ENCODE peak calls at places on chromosome 22, in eight cellular contexts. U is GM23248; E is left ventricle myocardium inferior; A is naive thymus-derived CD4-positive, alpha-beta T cell; L is breast epithelium; O is A549; K is aorta; D is effector memory CD4-positive, alpha-beta T cell. Q is an unnamed sample.
A peak's percentile ranks its signal among the peaks of the same experiment; 100 is the strongest.

GRCh38 chr22:48885919-48886305 is 941.8 kb downstream of the BRD1 start:
- DNase-seq in U (no peak), E (peak; percentile 3), A (no peak), L (no peak), O (no peak), K (peak; percentile 59), D (no peak), Q (no peak)

GRCh38 chr22:45503071-45503815 is 560 bp downstream of the FBLN1 start:
- DNase-seq in U (peak; percentile 44), E (no peak), A (no peak), L (no peak), O (no peak), K (peak; percentile 74), D (no peak), Q (no peak)

GRCh38 chr22:25748140-25748539 is 6.2 kb downstream of the MYO18B start:
- DNase-seq in U (no peak), E (no peak), A (no peak), L (no peak), O (no peak), K (no peak), D (no peak), Q (no peak)

GRCh38 chr22:49966041-49966715 is 5.6 kb downstream of the PIM3 start:
- DNase-seq in U (no peak), E (no peak), A (no peak), L (peak; percentile 19), O (no peak), K (peak; percentile 72), D (no peak), Q (no peak)

GRCh38 chr22:21862386-21863242 is 4.8 kb downstream of the MAPK1 start:
- DNase-seq in U (no peak), E (no peak), A (no peak), L (no peak), O (no peak), K (no peak), D (no peak), Q (no peak)

GRCh38 chr22:46129390-46130041 is 20.8 kb upstream of the PPARA start:
- DNase-seq in U (no peak), E (peak; percentile 80), A (no peak), L (no peak), O (no peak), K (no peak), D (no peak), Q (no peak)

GRCh38 chr22:48609279-48609865 is 1218.3 kb downstream of the BRD1 start:
- DNase-seq in U (no peak), E (no peak), A (no peak), L (no peak), O (no peak), K (no peak), D (no peak), Q (no peak)

GRCh38 chr22:48391820-48392219 is 1435.9 kb downstream of the BRD1 start:
- DNase-seq in U (no peak), E (no peak), A (no peak), L (no peak), O (no peak), K (peak; percentile 2), D (no peak), Q (no peak)

GRCh38 chr22:30286813-30287625 is 2.3 kb downstream of the CASTOR1 start:
- DNase-seq in U (peak; percentile 47), E (peak; percentile 68), A (peak; percentile 85), L (peak; percentile 48), O (peak; percentile 73), K (peak; percentile 91), D (peak; percentile 67), Q (peak; percentile 83)

GRCh38 chr22:50728523-50728931 is 9.5 kb upstream of the ACR start:
- DNase-seq in U (no peak), E (peak; percentile 12), A (no peak), L (no peak), O (no peak), K (peak; percentile 72), D (no peak), Q (no peak)

GRCh38 chr22:40855104-40855959 is 1.1 kb downstream of the ST13 start:
- DNase-seq in U (peak; percentile 82), E (no peak), A (no peak), L (no peak), O (no peak), K (no peak), D (no peak), Q (no peak)

GRCh38 chr22:45574069-45574703 is 71.5 kb downstream of the FBLN1 start:
- DNase-seq in U (no peak), E (no peak), A (no peak), L (no peak), O (no peak), K (peak; percentile 70), D (no peak), Q (no peak)

GRCh38 chr22:35444685-35445399 is 44.9 kb downstream of the MCM5 start:
- DNase-seq in U (no peak), E (no peak), A (no peak), L (no peak), O (no peak), K (no peak), D (no peak), Q (no peak)

GRCh38 chr22:23179381-23180294 is 671 bp upstream of the BCR start:
- DNase-seq in U (peak; percentile 39), E (peak; percentile 24), A (no peak), L (no peak), O (no peak), K (peak; percentile 85), D (no peak), Q (no peak)

GRCh38 chr22:46010951-46011626 is 34.1 kb upstream of the WNT7B start:
- DNase-seq in U (no peak), E (peak; percentile 15), A (no peak), L (no peak), O (no peak), K (peak; percentile 72), D (no peak), Q (no peak)

GRCh38 chr22:40452730-40453487 is 82.5 kb downstream of the SGSM3 start:
- DNase-seq in U (peak; percentile 21), E (no peak), A (peak; percentile 24), L (no peak), O (no peak), K (no peak), D (no peak), Q (no peak)

GRCh38 chr22:45640941-45641621 is 30.6 kb upstream of the ATXN10 start:
- DNase-seq in U (no peak), E (no peak), A (no peak), L (no peak), O (no peak), K (no peak), D (no peak), Q (no peak)

GRCh38 chr22:50481440-50482106 is at the start of gene ADM2:
- DNase-seq in U (peak; percentile 59), E (no peak), A (peak; percentile 63), L (no peak), O (no peak), K (no peak), D (peak; percentile 51), Q (peak; percentile 64)

GRCh38 chr22:31230871-31231621 is 18.9 kb downstream of the LIMK2 start:
- DNase-seq in U (peak; percentile 74), E (no peak), A (peak; percentile 77), L (no peak), O (peak; percentile 40), K (no peak), D (peak; percentile 25), Q (peak; percentile 75)

DNA sequence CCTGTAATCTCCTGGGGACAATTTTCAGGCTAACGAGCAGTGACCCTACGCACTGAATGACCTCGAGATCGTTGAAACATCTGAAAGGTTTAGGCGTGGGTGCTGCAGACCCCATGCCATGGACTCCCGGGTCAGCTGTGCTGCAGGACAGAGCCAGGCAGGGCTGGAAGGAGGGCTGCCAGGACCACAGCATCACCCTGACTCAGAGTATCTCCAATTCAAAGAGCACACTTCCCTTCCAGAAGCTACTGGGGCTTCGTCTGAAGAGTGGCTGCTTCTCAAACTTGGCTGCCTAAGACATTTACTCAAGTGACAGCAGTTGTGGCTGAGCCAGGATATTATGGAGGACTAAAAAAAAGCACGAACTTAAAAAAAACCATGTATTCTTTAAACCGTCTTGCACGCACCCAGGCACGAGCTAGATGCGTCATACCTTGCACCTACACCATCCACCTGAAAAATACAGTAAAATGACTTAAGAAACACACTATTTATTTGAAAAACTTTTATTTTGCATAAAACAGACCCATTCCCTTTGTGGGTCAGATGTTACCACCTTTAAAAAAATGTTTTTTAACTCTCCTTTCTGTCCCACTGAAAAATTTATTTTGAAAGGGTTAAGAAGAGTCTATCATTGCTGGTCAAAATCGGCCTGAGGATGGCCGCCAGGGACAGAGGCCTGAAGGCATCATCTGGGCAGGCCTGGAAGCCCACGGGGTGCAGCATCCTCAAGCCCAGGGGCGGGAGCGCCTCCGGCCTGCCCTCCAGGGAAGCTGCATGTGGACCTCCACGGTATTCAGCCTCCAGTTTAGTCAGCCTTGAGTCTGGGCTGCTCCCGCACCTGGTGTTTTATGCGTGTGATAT is 13.1 kb upstream of the BID start:
- DNase-seq in U (peak; percentile 59), E (no peak), A (no peak), L (no peak), O (no peak), K (no peak), D (no peak), Q (no peak)
- H3K27ac ChIP-seq in U (peak overlapping the region; percentile 15), E (peak overlapping the region; percentile 92), A (no peak overlapping the region), L (peak overlapping the region; percentile 66), O (no peak overlapping the region), K (no peak overlapping the region), D (no peak overlapping the region), Q (no peak overlapping the region)

GRCh38 chr22:47232753-47233152 is 470.3 kb downstream of the TBC1D22A start:
- DNase-seq in U (no peak), E (no peak), A (no peak), L (no peak), O (no peak), K (no peak), D (no peak), Q (no peak)
- H3K27ac ChIP-seq in U (no peak overlapping the region), E (no peak overlapping the region), A (no peak overlapping the region), L (no peak overlapping the region), O (no peak overlapping the region), K (no peak overlapping the region), D (no peak overlapping the region), Q (no peak overlapping the region)

DNA sequence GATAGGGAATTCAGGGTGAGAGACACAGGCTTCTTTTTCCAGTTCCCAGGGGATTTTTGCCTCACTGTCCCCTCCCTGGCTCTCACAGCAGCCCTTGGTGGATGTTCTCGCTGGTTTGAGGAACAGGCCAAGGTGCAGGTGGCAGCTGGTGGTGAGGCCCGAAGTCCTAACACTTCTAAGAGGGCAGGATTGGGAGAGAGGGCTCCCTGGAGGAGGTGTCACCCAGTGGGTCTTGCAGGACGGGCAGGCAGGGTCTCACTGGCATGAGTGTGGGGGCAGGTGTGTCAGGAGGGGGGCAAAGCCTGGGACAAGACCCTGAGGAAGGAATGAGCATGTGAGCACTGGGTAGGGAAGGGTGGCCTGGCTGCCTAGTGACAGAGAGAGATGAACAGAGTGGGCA is 9.2 kb downstream of the ADORA2A start:
- DNase-seq in U (no peak), E (no peak), A (no peak), L (no peak), O (no peak), K (no peak), D (no peak), Q (no peak)
- H3K27ac ChIP-seq in U (peak overlapping the region; percentile 64), E (peak overlapping the region; percentile 79), A (peak overlapping the region; percentile 97), L (no peak overlapping the region), O (no peak overlapping the region), K (no peak overlapping the region), D (no peak overlapping the region), Q (peak overlapping the region; percentile 51)

DNA sequence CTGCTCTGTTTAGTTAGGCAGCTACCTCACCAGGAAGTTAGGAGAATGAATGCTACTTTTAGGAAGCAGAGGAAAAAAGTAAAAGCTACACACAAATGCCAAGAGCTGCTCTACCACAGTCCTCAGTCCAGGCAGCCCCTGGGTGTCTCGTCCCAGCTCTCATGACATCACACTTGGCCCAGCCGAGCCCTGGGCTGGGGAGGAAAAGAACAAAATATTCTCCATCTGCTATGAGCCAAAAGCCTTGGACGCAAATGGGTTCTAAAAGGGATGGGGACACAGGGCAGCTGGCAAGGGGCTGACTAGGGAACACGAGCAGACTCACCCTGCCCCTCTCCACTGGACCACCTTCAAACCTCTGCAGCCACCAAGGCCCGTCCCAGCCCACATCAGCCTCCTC is 26.1 kb downstream of the TMEM184B start:
- DNase-seq in U (no peak), E (peak; percentile 66), A (no peak), L (peak; percentile 50), O (no peak), K (peak; percentile 91), D (no peak), Q (no peak)
- H3K27ac ChIP-seq in U (no peak overlapping the region), E (peak overlapping the region; percentile 79), A (no peak overlapping the region), L (peak overlapping the region; percentile 82), O (no peak overlapping the region), K (no peak overlapping the region), D (no peak overlapping the region), Q (no peak overlapping the region)